ENCODE peak calls at places on chromosomes 13 and 19, in nine cellular contexts. K is body of pancreas; G is HFFc6; F is CD8-positive, alpha-beta T cell; C is kidney; H is ascending aorta; I is PC-3; B is AG10803; E is lower lobe of right lung. Z is an unnamed sample.

GRCh38 chr19:20968092-20968491 is 45.0 kb downstream of the ZNF85 start:
- DNase-seq in H (no peak), C (no peak), I (no peak), E (no peak), B (no peak), F (no peak), G (no peak), K (no peak), Z (no peak)

GRCh38 chr19:4305253-4305612 is 835 bp downstream of the FSD1 start:
- DNase-seq in I (no peak), C (no peak), G (no peak), B (no peak), E (no peak), F (no peak), H (no peak), K (no peak), Z (no peak)

GRCh38 chr13:36520111-36520510 is 87.8 kb downstream of the CCNA1 start:
- DNase-seq in C (no peak), H (no peak), I (no peak), B (no peak), E (no peak), G (no peak), F (no peak), K (no peak), Z (no peak)

GRCh38 chr13:94595006-94595942 is 678 bp downstream of the TGDS start:
- DNase-seq in E (no peak), H (no peak), K (peak; percentile 21), G (no peak), I (peak; percentile 12), F (peak; percentile 58), B (peak; percentile 17), C (no peak), Z (no peak)

GRCh38 chr13:73228546-73228945 is 169.7 kb downstream of the KLF5 start:
- DNase-seq in C (no peak), K (no peak), F (no peak), H (no peak), I (peak; percentile 40), E (no peak), B (no peak), G (peak; percentile 34), Z (no peak)

GRCh38 chr19:11580665-11581418 is 3.4 kb upstream of the ACP5 start:
- DNase-seq in E (no peak), I (peak; percentile 9), H (no peak), G (no peak), K (peak; percentile 37), B (no peak), F (no peak), C (no peak), Z (no peak)

GRCh38 chr13:111662451-111662850 is 342.0 kb downstream of the TEX29 start:
- DNase-seq in C (no peak), E (no peak), I (no peak), B (no peak), K (no peak), G (no peak), H (no peak), F (no peak), Z (no peak)

GRCh38 chr13:49020940-49021548 is 45.3 kb downstream of the FNDC3A start:
- DNase-seq in K (no peak), B (peak; percentile 2), C (no peak), E (no peak), F (no peak), H (no peak), I (no peak), G (no peak), Z (no peak)

DNA sequence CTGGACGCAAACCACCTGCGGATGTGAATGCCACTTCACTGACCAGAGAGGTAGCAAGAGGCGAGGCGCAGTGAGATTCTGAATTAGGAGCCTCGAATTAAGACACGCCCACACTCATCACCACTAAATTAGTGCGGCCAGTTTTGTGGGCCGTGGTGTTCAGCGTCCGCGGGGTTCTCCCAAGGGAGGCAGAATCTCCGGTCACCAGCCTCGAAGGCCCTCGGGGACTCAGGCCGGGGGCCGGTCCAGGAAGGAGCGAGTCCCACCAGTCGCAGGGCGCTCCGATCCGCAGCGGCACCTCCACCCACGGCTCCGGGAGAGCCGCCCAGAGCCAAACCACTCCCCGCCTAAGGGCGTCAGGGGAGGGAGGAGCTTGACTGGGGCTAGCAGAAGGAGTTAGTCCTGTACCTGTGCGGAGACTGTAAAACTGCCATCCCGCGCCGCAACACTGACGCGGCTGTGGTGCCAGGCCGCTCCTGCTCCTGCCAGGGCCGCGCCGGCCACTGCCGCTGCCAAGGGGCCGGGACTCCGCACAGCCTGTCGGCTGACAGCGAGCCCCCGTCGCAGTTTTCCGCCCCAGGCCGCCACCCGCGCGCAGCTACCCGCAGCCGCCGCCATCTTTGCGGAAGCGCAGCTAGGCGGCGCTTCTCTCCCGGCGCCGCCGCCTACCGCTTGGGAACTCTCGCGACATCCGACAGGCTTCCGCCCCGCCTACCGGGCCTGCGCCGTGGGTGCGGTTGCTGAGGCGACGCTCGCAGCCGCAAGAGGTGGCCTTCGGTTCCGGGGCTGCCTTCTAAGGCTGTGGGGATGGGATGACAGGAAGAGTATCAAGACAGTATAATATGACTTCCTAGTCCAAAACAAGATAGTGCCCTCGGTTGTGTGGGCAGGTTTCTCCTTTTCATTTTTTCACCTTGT is at the start of gene MICU2:
- DNase-seq in E (peak; percentile 97), C (peak; percentile 98), K (peak; percentile 95), I (peak; percentile 87), G (peak; percentile 92), F (peak; percentile 98), H (peak; percentile 71), B (peak; percentile 92), Z (peak; percentile 98)
- TF ChIP-seq CTCF in E (peak; percentile 24), C (no peak), K (peak; percentile 23), I (no peak), G (peak; percentile 61), F (no peak), H (no peak), B (no peak), Z (peak; percentile 6)

DNA sequence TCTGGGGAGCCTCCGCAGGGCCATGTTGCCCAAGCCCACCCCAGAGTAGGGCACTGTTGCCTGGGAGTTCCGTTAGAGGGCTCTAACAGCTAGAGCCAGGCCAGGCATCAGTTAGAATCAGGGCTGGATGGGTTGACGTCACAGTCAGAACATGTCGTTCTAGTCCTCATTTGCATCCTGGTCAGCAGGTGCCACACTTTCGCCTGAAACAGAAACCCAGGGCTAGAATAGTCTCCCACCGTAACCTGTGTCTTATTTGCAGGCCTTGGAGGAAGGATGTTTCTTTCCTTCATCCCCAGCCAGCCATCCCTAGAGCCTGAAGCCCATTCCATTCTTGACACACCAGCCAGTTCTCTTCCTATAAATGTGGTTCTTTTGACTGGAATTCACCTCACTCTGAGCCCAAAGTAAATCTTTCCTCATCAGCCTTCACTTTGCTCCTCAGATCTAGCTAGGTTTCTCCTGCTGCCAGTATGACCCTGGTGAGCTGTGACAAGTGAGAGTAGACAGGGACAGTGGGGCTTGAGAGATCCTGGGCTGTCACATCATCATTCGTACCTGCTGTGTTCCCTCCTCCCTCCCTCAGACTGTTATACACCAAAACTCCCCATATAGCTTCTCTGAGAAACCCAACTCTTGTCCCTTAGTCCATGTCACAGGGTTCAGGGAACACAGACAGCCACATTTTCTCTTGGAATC is 12.2 kb upstream of the CCDC97 start:
- DNase-seq in K (peak; percentile 43), E (no peak), F (no peak), C (no peak), G (no peak), I (no peak), H (no peak), B (no peak), Z (no peak)
- TF ChIP-seq CTCF in K (no peak), E (no peak), F (no peak), C (no peak), G (no peak), I (no peak), H (no peak), B (no peak), Z (no peak)

GRCh38 chr19:48332351-48332661 is 7.0 kb downstream of the EMP3 start:
- DNase-seq in B (no peak), G (no peak), C (no peak), H (no peak), E (no peak), I (no peak), F (no peak), K (no peak), Z (no peak)

GRCh38 chr19:48333467-48334384 is 8.4 kb downstream of the EMP3 start:
- DNase-seq in B (peak; percentile 92), K (peak; percentile 96), H (peak; percentile 68), C (peak; percentile 97), E (peak; percentile 96), G (peak; percentile 87), F (peak; percentile 95), I (peak; percentile 91), Z (peak; percentile 97)

GRCh38 chr19:48329167-48329891 is 4.0 kb downstream of the EMP3 start:
- DNase-seq in E (no peak), C (no peak), K (peak; percentile 28), G (peak; percentile 50), B (peak; percentile 38), I (peak; percentile 34), F (peak; percentile 59), H (no peak), Z (no peak)

GRCh38 chr19:48332662-48333466 is 7.5 kb downstream of the EMP3 start:
- DNase-seq in G (peak; percentile 93), F (peak; percentile 93), K (peak; percentile 98), B (peak; percentile 95), H (peak; percentile 85), E (peak; percentile 96), C (peak; percentile 95), I (peak; percentile 97), Z (peak; percentile 95)

DNA sequence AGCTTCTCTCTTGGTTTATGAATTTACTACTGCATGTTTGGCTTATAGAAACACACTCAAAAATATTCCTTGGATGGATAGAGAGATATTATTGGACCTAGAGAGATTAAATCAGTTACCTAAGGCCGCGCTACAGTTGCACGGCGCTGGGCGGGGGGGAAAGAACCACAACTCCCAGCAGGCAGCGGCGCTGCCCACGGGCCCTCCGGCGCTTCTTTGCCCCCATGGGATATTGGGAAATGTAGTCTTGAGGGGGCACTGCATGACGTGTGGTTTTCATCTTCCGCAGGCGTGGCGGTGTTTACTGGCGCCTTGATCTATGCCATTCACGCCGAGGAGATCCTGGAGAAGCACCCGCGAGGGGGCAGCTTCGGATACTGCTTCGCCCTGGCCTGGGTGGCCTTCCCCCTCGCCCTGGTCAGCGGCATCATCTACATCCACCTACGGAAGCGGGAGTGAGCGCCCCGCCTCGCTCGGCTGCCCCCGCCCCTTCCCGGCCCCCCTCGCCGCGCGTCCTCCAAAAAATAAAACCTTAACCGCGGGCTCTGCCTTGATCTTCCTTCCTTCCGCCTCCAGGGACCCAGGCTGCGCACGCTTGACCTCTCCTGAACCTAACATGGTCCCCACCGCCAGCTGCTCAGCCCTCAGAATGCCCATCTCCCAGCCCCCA is 4.8 kb downstream of the EMP3 start:
- DNase-seq in K (peak; percentile 90), E (peak; percentile 87), G (no peak), I (no peak), H (no peak), F (peak; percentile 89), B (no peak), C (peak; percentile 94), Z (peak; percentile 90)
- TF ChIP-seq CTCF in K (no peak), E (no peak), G (no peak), I (no peak), H (no peak), F (no peak), B (no peak), C (peak; percentile 6), Z (no peak)

DNA sequence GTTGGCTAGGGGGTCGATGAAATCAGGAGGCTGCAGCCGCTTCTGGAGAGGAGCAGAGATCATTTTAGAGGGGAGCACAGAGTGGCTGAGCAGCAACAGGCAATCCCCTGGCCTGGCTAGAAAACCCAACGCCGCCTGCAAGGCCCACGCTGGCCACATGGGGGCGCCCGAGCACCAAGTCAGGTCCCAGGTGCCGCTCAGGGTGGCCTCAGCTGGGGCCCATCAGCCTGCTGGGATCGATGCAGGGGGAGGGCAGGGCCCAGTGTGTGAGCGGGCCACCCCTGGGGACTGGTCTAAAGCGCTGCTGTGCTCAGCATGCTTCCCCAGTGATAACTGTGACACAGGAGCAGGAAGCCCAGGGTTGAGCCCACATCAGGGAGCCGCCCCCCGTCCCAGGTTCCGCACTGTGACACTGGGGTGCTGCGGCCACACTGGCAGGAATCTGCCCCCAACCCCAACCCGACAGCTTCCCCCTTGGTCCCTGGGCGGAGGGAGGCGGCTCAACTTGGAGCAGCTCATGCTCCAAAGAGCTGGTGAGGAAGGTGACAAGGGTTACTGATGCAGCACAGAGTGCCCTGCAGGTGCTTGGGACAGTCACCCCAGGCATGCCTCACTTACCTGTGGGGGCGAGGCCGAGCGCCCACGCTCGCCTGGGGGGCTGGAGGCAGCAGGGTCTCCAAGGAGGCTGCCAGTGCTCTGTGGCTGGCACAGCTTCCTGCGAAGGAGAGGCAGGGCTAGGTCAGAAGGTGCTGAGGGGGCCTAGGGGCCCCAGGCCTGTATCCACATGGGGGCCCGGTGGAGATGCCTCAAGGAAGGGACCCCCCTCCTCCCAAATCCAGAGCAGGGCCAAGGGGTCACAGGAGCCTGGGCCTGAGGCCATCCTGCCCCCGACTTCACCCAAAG is 13.3 kb upstream of the ISYNA1 start:
- DNase-seq in C (peak; percentile 95), H (no peak), I (peak; percentile 82), E (peak; percentile 88), G (peak; percentile 49), K (peak; percentile 88), F (peak; percentile 94), B (peak; percentile 69), Z (peak; percentile 91)
- TF ChIP-seq CTCF in C (peak; percentile 96), H (peak; percentile 95), I (peak; percentile 96), E (peak; percentile 98), G (peak; percentile 100), K (peak; percentile 94), F (peak; percentile 92), B (peak; percentile 87), Z (peak; percentile 97)